ENCODE peak calls at places on chromosomes 3 and 15, in five cellular contexts. One of them, this sample, is unnamed. For H3K27me3 and H3K9me3, the result is how much of the 10 kb centered on the place peaks cover.

GRCh38 chr3:180018588-180018987 is 18.1 kb downstream of the PEX5L start:
- DNase-seq in MM.1S: no peak
- DNase-seq in transverse colon: no peak
- DNase-seq in fibroblast of lung: no peak
- DNase-seq in tibial artery: no peak
- DNase-seq in this sample: no peak

GRCh38 chr15:66212471-66212870 is 41.1 kb downstream of the MEGF11 start:
- DNase-seq in MM.1S: no peak
- DNase-seq in transverse colon: no peak
- DNase-seq in fibroblast of lung: no peak
- DNase-seq in tibial artery: no peak
- DNase-seq in this sample: no peak

GRCh38 chr3:194007598-194008337 is 128.2 kb upstream of the HES1 start:
- DNase-seq in MM.1S: no peak
- DNase-seq in transverse colon: no peak
- DNase-seq in fibroblast of lung: peak
- DNase-seq in tibial artery: no peak
- DNase-seq in this sample: no peak

GRCh38 chr15:95647878-95648277 is 682.6 kb upstream of the NR2F2 start:
- DNase-seq in MM.1S: no peak
- DNase-seq in transverse colon: no peak
- DNase-seq in fibroblast of lung: no peak
- DNase-seq in tibial artery: no peak
- DNase-seq in this sample: no peak

GRCh38 chr15:72760590-72761260 is 22.8 kb downstream of the ADPGK start:
- DNase-seq in MM.1S: no peak
- DNase-seq in transverse colon: no peak
- DNase-seq in fibroblast of lung: no peak
- DNase-seq in tibial artery: no peak
- DNase-seq in this sample: no peak

GRCh38 chr15:97991972-97992541 is 31.6 kb downstream of the ARRDC4 start:
- DNase-seq in MM.1S: no peak
- DNase-seq in transverse colon: no peak
- DNase-seq in fibroblast of lung: no peak
- DNase-seq in tibial artery: no peak
- DNase-seq in this sample: no peak

GRCh38 chr3:14716593-14716992 is 41.7 kb downstream of the C3orf20 start:
- DNase-seq in MM.1S: no peak
- DNase-seq in transverse colon: no peak
- DNase-seq in fibroblast of lung: peak
- DNase-seq in tibial artery: no peak
- DNase-seq in this sample: no peak

GRCh38 chr3:178059124-178059523 is 477.1 kb upstream of the KCNMB2 start:
- DNase-seq in MM.1S: no peak
- DNase-seq in transverse colon: no peak
- DNase-seq in fibroblast of lung: no peak
- DNase-seq in tibial artery: no peak
- DNase-seq in this sample: no peak

GRCh38 chr3:172254542-172254941 is 193.7 kb downstream of the GHSR start:
- DNase-seq in MM.1S: no peak
- DNase-seq in transverse colon: no peak
- DNase-seq in fibroblast of lung: no peak
- DNase-seq in tibial artery: no peak
- DNase-seq in this sample: no peak

GRCh38 chr3:196513697-196514349 is 1.3 kb downstream of the SMCO1 start:
- DNase-seq in MM.1S: no peak
- DNase-seq in transverse colon: no peak
- DNase-seq in fibroblast of lung: peak
- DNase-seq in tibial artery: no peak
- DNase-seq in this sample: no peak

GRCh38 chr3:127786358-127787070 is 35.8 kb downstream of the MGLL start:
- DNase-seq in MM.1S: no peak
- DNase-seq in transverse colon: peak
- DNase-seq in fibroblast of lung: peak
- DNase-seq in tibial artery: peak
- DNase-seq in this sample: peak

GRCh38 chr3:16743276-16743675 is 138.1 kb upstream of the DAZL start:
- DNase-seq in MM.1S: no peak
- DNase-seq in transverse colon: no peak
- DNase-seq in fibroblast of lung: peak
- DNase-seq in tibial artery: no peak
- DNase-seq in this sample: no peak

GRCh38 chr3:41574900-41575299 is 375.6 kb downstream of the CTNNB1 start:
- DNase-seq in MM.1S: no peak
- DNase-seq in transverse colon: no peak
- DNase-seq in fibroblast of lung: no peak
- DNase-seq in tibial artery: no peak
- DNase-seq in this sample: no peak
- TF ChIP-seq CTCF in MM.1S: no peak
- TF ChIP-seq CTCF in transverse colon: no peak
- TF ChIP-seq CTCF in fibroblast of lung: peak
- TF ChIP-seq CTCF in tibial artery: no peak
- TF ChIP-seq CTCF in this sample: no peak

DNA sequence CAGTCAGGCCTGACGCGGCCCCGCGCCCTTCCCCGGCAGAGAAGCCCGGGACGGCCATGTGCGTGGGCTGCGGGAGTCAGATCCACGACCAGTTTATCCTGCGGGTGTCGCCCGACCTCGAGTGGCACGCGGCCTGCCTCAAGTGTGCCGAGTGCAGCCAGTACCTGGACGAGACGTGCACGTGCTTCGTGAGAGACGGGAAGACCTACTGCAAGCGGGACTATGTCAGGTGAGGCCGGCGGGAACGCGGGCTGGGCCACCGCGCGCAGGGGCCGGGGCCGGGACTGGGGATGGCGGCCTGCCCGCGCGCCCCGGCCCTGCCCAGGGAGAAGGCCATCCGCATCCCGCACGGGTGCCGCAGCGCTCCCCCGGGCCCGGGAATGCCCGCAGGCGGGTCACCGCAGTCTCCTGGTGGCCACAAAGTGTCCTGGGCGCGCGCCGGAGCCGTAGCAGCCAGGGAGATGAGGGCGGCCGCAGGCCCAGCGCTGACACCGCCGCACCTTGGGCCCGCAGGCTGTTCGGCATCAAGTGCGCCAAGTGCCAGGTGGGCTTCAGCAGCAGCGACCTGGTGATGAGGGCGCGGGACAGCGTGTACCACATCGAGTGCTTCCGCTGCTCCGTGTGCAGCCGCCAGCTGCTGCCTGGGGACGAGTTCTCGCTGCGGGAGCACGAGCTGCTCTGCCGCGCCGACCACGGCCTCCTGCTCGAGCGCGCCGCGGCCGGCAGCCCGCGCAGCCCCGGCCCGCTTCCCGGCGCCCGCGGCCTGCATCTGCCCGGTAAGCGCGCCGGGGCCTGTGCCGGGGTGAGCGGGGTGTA is 1.4 kb downstream of the ISL2 start:
- DNase-seq in MM.1S: no peak
- DNase-seq in transverse colon: peak
- DNase-seq in fibroblast of lung: no peak
- DNase-seq in tibial artery: no peak
- DNase-seq in this sample: no peak
- H3K27me3 ChIP-seq in MM.1S: under half
- H3K27me3 ChIP-seq in transverse colon: half or more
- H3K27me3 ChIP-seq in fibroblast of lung: half or more
- H3K27me3 ChIP-seq in tibial artery: under half
- H3K27me3 ChIP-seq in this sample: under half

GRCh38 chr3:135224963-135225362 is 429.9 kb downstream of the EPHB1 start:
- DNase-seq in MM.1S: no peak
- DNase-seq in transverse colon: no peak
- DNase-seq in fibroblast of lung: no peak
- DNase-seq in tibial artery: no peak
- DNase-seq in this sample: no peak
- H3K9me3 ChIP-seq in MM.1S: under half
- H3K9me3 ChIP-seq in transverse colon: under half
- H3K9me3 ChIP-seq in fibroblast of lung: under half
- H3K9me3 ChIP-seq in tibial artery: under half
- H3K9me3 ChIP-seq in this sample: under half

DNA sequence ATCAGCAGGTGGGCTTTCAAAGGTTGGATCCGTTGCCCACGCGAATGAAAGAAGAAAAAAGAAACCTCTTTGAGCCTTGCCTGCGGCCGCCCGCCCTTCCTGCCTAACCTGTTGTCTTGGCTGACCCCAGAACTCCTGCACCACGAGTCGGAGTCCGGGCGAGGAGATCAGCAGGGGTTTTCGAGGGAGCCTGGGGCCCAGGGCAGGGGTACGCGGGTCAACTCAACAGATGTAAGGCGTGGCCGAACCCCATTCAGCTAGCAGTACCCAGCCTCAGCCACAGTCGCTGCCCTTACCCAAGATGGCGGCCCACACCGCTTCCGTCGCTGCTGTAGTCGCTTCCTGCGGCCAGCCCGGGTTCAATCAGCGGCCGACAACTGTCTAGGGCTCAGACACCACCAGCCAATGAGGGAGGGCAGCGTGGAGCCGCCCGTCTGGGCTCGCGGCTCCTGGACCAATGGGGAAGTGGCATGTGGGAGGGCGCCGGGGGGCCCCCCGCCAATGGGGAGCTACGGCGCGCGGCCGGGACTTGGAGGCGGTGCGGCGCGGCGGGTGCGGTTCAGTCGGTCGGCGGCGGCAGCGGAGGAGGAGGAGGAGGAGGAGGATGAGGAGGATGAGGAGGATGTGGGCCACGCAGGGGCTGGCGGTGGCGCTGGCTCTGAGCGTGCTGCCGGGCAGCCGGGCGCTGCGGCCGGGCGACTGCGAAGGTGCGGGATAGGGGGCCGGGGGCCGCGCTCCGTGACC is at the start of gene MANF:
- DNase-seq in MM.1S: peak
- DNase-seq in transverse colon: peak
- DNase-seq in fibroblast of lung: peak
- DNase-seq in tibial artery: peak
- DNase-seq in this sample: peak
- TF ChIP-seq CTCF in MM.1S: no peak
- TF ChIP-seq CTCF in transverse colon: peak
- TF ChIP-seq CTCF in fibroblast of lung: no peak
- TF ChIP-seq CTCF in tibial artery: no peak
- TF ChIP-seq CTCF in this sample: no peak

DNA sequence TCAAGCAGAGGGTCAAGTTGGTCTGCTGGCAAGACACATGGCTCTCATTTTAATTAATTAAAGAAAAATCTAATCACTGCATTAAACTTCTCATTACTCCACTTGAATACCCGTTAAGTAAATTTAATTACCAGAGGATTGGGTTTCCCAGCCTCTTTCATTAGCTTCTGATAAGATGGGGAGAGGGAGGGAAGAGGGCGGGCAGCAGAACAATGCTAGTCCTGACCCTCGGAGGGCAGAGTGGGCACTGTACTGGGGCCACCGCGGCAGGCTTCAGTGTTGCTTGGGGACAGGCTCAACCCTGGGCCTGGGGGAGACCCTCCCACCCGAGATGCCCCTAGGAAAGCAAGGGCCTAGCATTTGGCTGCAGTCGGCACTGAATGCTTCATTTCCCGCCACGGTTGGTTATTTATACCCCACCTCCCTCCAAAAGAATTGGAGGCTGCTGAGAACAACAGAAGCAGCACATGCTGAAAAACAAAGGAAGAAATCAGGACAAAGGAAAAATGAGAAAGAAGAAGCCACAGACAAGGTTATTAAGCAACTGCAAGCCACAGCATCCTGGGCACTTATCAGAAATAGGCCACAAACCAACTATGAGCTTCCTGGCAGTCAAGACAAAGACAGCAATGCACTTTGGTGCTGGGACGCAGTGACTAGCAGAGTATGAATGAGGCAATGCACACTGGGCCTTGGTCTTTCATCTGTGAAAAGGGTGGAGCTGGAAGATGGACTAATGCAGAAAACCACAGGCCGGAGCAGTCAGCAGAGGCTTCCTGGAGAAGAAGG is 55.8 kb upstream of the LINGO1 start:
- DNase-seq in MM.1S: no peak
- DNase-seq in transverse colon: no peak
- DNase-seq in fibroblast of lung: peak
- DNase-seq in tibial artery: no peak
- DNase-seq in this sample: peak
- H3K27me3 ChIP-seq in MM.1S: half or more
- H3K27me3 ChIP-seq in transverse colon: under half
- H3K27me3 ChIP-seq in fibroblast of lung: under half
- H3K27me3 ChIP-seq in tibial artery: under half
- H3K27me3 ChIP-seq in this sample: under half

DNA sequence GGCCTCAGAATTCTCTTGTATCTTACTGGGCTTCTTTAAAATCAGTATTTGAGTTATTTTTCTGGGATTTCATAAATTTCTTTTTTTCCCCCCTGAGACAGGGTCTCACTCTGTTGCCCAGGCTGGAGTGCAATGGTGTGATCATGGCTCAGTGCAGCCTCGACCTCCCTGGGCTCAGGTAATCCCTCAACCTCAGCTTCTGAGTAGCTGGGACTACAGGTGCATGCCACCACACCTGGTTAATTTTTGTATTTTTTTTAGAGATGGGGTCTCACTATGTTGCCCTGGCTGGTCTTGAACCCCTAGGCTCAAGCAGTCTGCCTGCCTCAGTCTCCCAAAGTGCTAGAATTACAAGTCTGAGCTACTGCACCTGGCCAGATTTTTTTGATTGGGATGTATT is 43.5 kb downstream of the NCK1 start:
- DNase-seq in MM.1S: no peak
- DNase-seq in transverse colon: no peak
- DNase-seq in fibroblast of lung: no peak
- DNase-seq in tibial artery: no peak
- DNase-seq in this sample: no peak
- H3K9me3 ChIP-seq in MM.1S: under half
- H3K9me3 ChIP-seq in transverse colon: under half
- H3K9me3 ChIP-seq in fibroblast of lung: under half
- H3K9me3 ChIP-seq in tibial artery: under half
- H3K9me3 ChIP-seq in this sample: under half